ENCODE peak calls at places on chromosomes 2 and 18, in nine cellular contexts. One of them, this sample, is unnamed.

GRCh38 chr2:127261835-127262234 is 32.1 kb downstream of the ERCC3 start:
- DNase-seq in esophagus muscularis mucosa: no peak
- DNase-seq in mucosa of descending colon: no peak
- DNase-seq in HFF-Myc: no peak
- DNase-seq in fibroblast of mammary gland: peak; percentile 6
- DNase-seq in HCT116: no peak
- DNase-seq in breast epithelium: no peak
- DNase-seq in BJ: no peak
- DNase-seq in spleen: no peak
- DNase-seq in this sample: peak; percentile 16

GRCh38 chr2:102505290-102505689 is 32.3 kb downstream of the SLC9A4 start:
- DNase-seq in spleen: no peak
- DNase-seq in esophagus muscularis mucosa: peak; percentile 89
- DNase-seq in breast epithelium: no peak
- DNase-seq in HFF-Myc: no peak
- DNase-seq in BJ: no peak
- DNase-seq in HCT116: no peak
- DNase-seq in mucosa of descending colon: peak; percentile 69
- DNase-seq in fibroblast of mammary gland: no peak
- DNase-seq in this sample: no peak

GRCh38 chr2:96775160-96775559 is 14.5 kb downstream of the CNNM4 start:
- DNase-seq in spleen: no peak
- DNase-seq in fibroblast of mammary gland: no peak
- DNase-seq in mucosa of descending colon: no peak
- DNase-seq in BJ: no peak
- DNase-seq in HFF-Myc: no peak
- DNase-seq in breast epithelium: no peak
- DNase-seq in esophagus muscularis mucosa: no peak
- DNase-seq in HCT116: no peak
- DNase-seq in this sample: no peak

GRCh38 chr2:58913082-58913726 is 672.1 kb upstream of the FANCL start:
- DNase-seq in fibroblast of mammary gland: no peak
- DNase-seq in mucosa of descending colon: no peak
- DNase-seq in esophagus muscularis mucosa: no peak
- DNase-seq in spleen: no peak
- DNase-seq in BJ: no peak
- DNase-seq in breast epithelium: no peak
- DNase-seq in HCT116: no peak
- DNase-seq in HFF-Myc: no peak
- DNase-seq in this sample: no peak

GRCh38 chr2:68700560-68700959 is 34.1 kb upstream of the ARHGAP25 start:
- DNase-seq in HCT116: no peak
- DNase-seq in HFF-Myc: no peak
- DNase-seq in mucosa of descending colon: no peak
- DNase-seq in BJ: no peak
- DNase-seq in spleen: no peak
- DNase-seq in fibroblast of mammary gland: no peak
- DNase-seq in breast epithelium: no peak
- DNase-seq in esophagus muscularis mucosa: no peak
- DNase-seq in this sample: no peak

GRCh38 chr2:16678964-16679363 is 13.3 kb upstream of the CYRIA start:
- DNase-seq in mucosa of descending colon: no peak
- DNase-seq in breast epithelium: no peak
- DNase-seq in spleen: no peak
- DNase-seq in HFF-Myc: no peak
- DNase-seq in HCT116: no peak
- DNase-seq in fibroblast of mammary gland: no peak
- DNase-seq in BJ: no peak
- DNase-seq in esophagus muscularis mucosa: no peak
- DNase-seq in this sample: no peak

GRCh38 chr2:26580151-26580550 is 61.0 kb downstream of the CIB4 start:
- DNase-seq in HFF-Myc: no peak
- DNase-seq in mucosa of descending colon: no peak
- DNase-seq in fibroblast of mammary gland: no peak
- DNase-seq in BJ: no peak
- DNase-seq in esophagus muscularis mucosa: no peak
- DNase-seq in breast epithelium: no peak
- DNase-seq in spleen: peak; percentile 58
- DNase-seq in HCT116: no peak
- DNase-seq in this sample: no peak

GRCh38 chr2:42224422-42225067 is 55.4 kb downstream of the EML4 start:
- DNase-seq in breast epithelium: no peak
- DNase-seq in HCT116: no peak
- DNase-seq in esophagus muscularis mucosa: no peak
- DNase-seq in HFF-Myc: no peak
- DNase-seq in fibroblast of mammary gland: no peak
- DNase-seq in spleen: no peak
- DNase-seq in BJ: no peak
- DNase-seq in mucosa of descending colon: no peak
- DNase-seq in this sample: no peak

GRCh38 chr2:210112871-210113270 is 58.3 kb downstream of the KANSL1L start:
- DNase-seq in HFF-Myc: no peak
- DNase-seq in fibroblast of mammary gland: no peak
- DNase-seq in esophagus muscularis mucosa: no peak
- DNase-seq in BJ: no peak
- DNase-seq in spleen: no peak
- DNase-seq in mucosa of descending colon: no peak
- DNase-seq in breast epithelium: no peak
- DNase-seq in HCT116: no peak
- DNase-seq in this sample: no peak

GRCh38 chr2:60152226-60152833 is 401.1 kb downstream of the BCL11A start:
- DNase-seq in BJ: no peak
- DNase-seq in breast epithelium: no peak
- DNase-seq in fibroblast of mammary gland: peak; percentile 23
- DNase-seq in mucosa of descending colon: peak; percentile 17
- DNase-seq in HCT116: peak; percentile 7
- DNase-seq in spleen: no peak
- DNase-seq in HFF-Myc: peak; percentile 2
- DNase-seq in esophagus muscularis mucosa: no peak
- DNase-seq in this sample: peak; percentile 2

GRCh38 chr2:31729442-31730092 is 148.8 kb upstream of the SRD5A2 start:
- DNase-seq in breast epithelium: no peak
- DNase-seq in HFF-Myc: peak; percentile 36
- DNase-seq in mucosa of descending colon: no peak
- DNase-seq in esophagus muscularis mucosa: no peak
- DNase-seq in BJ: no peak
- DNase-seq in HCT116: peak; percentile 54
- DNase-seq in spleen: no peak
- DNase-seq in fibroblast of mammary gland: peak; percentile 40
- DNase-seq in this sample: peak; percentile 47

GRCh38 chr2:112583497-112584133 is 794 bp upstream of the CHCHD5 start:
- DNase-seq in spleen: no peak
- DNase-seq in esophagus muscularis mucosa: no peak
- DNase-seq in mucosa of descending colon: no peak
- DNase-seq in fibroblast of mammary gland: peak; percentile 44
- DNase-seq in HCT116: peak; percentile 59
- DNase-seq in breast epithelium: no peak
- DNase-seq in BJ: no peak
- DNase-seq in HFF-Myc: no peak
- DNase-seq in this sample: peak; percentile 17

GRCh38 chr18:26655614-26656400 is 107.5 kb upstream of the KCTD1 start:
- DNase-seq in esophagus muscularis mucosa: no peak
- DNase-seq in BJ: no peak
- DNase-seq in spleen: no peak
- DNase-seq in mucosa of descending colon: peak; percentile 59
- DNase-seq in breast epithelium: peak; percentile 40
- DNase-seq in HFF-Myc: no peak
- DNase-seq in HCT116: no peak
- DNase-seq in fibroblast of mammary gland: peak; percentile 31
- DNase-seq in this sample: peak; percentile 21

GRCh38 chr2:43462866-43463641 is 132.8 kb downstream of the THADA start:
- DNase-seq in HCT116: no peak
- DNase-seq in spleen: no peak
- DNase-seq in fibroblast of mammary gland: no peak
- DNase-seq in esophagus muscularis mucosa: no peak
- DNase-seq in mucosa of descending colon: peak; percentile 60
- DNase-seq in breast epithelium: no peak
- DNase-seq in BJ: no peak
- DNase-seq in HFF-Myc: no peak
- DNase-seq in this sample: peak; percentile 59

GRCh38 chr2:203740741-203741363 is 34.4 kb downstream of the CD28 start:
- DNase-seq in esophagus muscularis mucosa: no peak
- DNase-seq in breast epithelium: no peak
- DNase-seq in fibroblast of mammary gland: peak; percentile 76
- DNase-seq in BJ: no peak
- DNase-seq in HFF-Myc: no peak
- DNase-seq in spleen: no peak
- DNase-seq in mucosa of descending colon: no peak
- DNase-seq in HCT116: no peak
- DNase-seq in this sample: peak; percentile 68

GRCh38 chr2:127650785-127651380 is 4.9 kb downstream of the GPR17 start:
- DNase-seq in HFF-Myc: no peak
- DNase-seq in spleen: no peak
- DNase-seq in fibroblast of mammary gland: no peak
- DNase-seq in HCT116: no peak
- DNase-seq in mucosa of descending colon: no peak
- DNase-seq in breast epithelium: no peak
- DNase-seq in esophagus muscularis mucosa: no peak
- DNase-seq in BJ: no peak
- DNase-seq in this sample: peak; percentile 46

GRCh38 chr2:100033976-100034375 is 108.4 kb downstream of the AFF3 start:
- DNase-seq in HFF-Myc: no peak
- DNase-seq in breast epithelium: no peak
- DNase-seq in mucosa of descending colon: no peak
- DNase-seq in BJ: no peak
- DNase-seq in spleen: no peak
- DNase-seq in esophagus muscularis mucosa: no peak
- DNase-seq in HCT116: no peak
- DNase-seq in fibroblast of mammary gland: no peak
- DNase-seq in this sample: no peak
- H3K4me3 ChIP-seq in HFF-Myc: no peak overlapping the region
- H3K4me3 ChIP-seq in breast epithelium: no peak overlapping the region
- H3K4me3 ChIP-seq in mucosa of descending colon: no peak overlapping the region
- H3K4me3 ChIP-seq in BJ: no peak overlapping the region
- H3K4me3 ChIP-seq in spleen: no peak overlapping the region
- H3K4me3 ChIP-seq in esophagus muscularis mucosa: no peak overlapping the region
- H3K4me3 ChIP-seq in HCT116: no peak overlapping the region
- H3K4me3 ChIP-seq in fibroblast of mammary gland: no peak overlapping the region
- H3K4me3 ChIP-seq in this sample: no peak overlapping the region

DNA sequence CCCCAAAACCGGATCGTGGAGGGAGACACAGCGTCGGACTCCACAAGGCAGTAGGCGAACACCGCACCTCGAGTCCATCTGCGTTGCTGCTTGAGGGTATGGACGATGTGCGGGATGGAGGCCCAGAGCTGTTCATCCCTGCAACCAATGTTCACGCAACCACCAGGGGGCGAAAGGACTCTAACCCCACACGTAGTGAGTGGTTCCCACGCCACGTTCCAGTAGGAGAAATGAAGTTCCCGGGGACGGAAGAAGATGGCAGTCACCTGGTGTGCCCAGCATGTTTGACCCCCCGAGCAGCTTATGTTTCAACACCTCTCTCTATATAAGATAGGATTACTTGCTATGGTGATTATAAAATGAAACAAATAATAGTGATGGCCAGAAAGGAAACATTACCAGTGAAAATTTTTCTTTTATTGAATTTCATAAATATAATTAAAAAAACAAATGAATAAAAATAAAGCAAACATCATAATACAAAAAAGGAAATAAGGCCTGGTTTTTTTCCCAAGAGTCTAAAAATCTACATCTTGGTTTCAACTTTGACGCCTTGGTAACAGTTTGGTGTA is 184.3 kb downstream of the SH3BP4 start:
- DNase-seq in BJ: no peak
- DNase-seq in mucosa of descending colon: peak; percentile 95
- DNase-seq in HCT116: peak; percentile 77
- DNase-seq in HFF-Myc: peak; percentile 56
- DNase-seq in breast epithelium: peak; percentile 57
- DNase-seq in fibroblast of mammary gland: peak; percentile 82
- DNase-seq in esophagus muscularis mucosa: no peak
- DNase-seq in spleen: no peak
- DNase-seq in this sample: peak; percentile 80
- TF ChIP-seq CTCF in BJ: peak; percentile 85
- TF ChIP-seq CTCF in mucosa of descending colon: peak; percentile 56
- TF ChIP-seq CTCF in HCT116: peak; percentile 75
- TF ChIP-seq CTCF in HFF-Myc: peak; percentile 82
- TF ChIP-seq CTCF in breast epithelium: peak; percentile 80
- TF ChIP-seq CTCF in fibroblast of mammary gland: peak; percentile 82
- TF ChIP-seq CTCF in esophagus muscularis mucosa: peak; percentile 72
- TF ChIP-seq CTCF in spleen: peak; percentile 53
- TF ChIP-seq CTCF in this sample: peak; percentile 88

DNA sequence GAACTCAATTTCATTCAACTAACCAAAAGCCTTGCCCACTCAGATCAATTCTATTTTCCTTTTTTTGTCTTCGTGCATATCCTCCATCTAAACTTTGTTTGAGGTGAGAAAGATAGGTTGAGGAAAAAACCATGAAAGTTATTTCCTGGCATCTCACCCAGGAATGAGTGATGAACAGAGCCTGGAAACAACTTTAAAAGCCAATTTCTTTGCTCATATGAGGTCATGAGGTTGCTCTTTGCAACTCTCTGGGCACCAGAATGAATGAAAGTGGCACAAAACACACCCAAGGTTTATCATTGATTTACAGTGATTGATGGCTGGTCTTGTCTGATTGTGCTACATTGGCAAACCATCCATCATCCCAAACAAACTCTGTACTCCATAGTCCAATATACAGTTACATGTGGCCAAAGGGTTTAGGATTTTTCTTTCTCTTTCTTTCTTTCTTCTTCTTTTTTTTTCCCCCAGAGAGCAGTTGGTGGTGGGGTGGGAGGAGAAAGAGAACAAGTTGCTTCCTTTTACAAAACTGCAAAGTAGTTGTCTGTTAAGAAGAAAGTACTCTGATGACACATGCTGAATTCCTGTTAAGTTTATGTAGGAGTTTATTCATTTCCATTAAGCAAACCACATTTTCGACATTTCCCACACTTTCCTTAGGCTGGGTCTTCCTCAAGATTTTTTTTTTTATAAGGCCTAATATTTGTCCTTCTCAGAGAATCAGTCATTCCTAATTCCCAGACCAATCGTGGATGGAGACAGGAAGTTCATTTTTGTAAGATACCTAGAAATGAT is 575.9 kb upstream of the ZEB2 start:
- DNase-seq in mucosa of descending colon: no peak
- DNase-seq in HCT116: no peak
- DNase-seq in BJ: peak; percentile 85
- DNase-seq in esophagus muscularis mucosa: no peak
- DNase-seq in fibroblast of mammary gland: peak; percentile 94
- DNase-seq in spleen: no peak
- DNase-seq in HFF-Myc: no peak
- DNase-seq in breast epithelium: no peak
- DNase-seq in this sample: peak; percentile 89
- H3K4me3 ChIP-seq in mucosa of descending colon: no peak overlapping the region
- H3K4me3 ChIP-seq in HCT116: no peak overlapping the region
- H3K4me3 ChIP-seq in BJ: no peak overlapping the region
- H3K4me3 ChIP-seq in esophagus muscularis mucosa: no peak overlapping the region
- H3K4me3 ChIP-seq in fibroblast of mammary gland: no peak overlapping the region
- H3K4me3 ChIP-seq in spleen: no peak overlapping the region
- H3K4me3 ChIP-seq in HFF-Myc: no peak overlapping the region
- H3K4me3 ChIP-seq in breast epithelium: no peak overlapping the region
- H3K4me3 ChIP-seq in this sample: no peak overlapping the region

DNA sequence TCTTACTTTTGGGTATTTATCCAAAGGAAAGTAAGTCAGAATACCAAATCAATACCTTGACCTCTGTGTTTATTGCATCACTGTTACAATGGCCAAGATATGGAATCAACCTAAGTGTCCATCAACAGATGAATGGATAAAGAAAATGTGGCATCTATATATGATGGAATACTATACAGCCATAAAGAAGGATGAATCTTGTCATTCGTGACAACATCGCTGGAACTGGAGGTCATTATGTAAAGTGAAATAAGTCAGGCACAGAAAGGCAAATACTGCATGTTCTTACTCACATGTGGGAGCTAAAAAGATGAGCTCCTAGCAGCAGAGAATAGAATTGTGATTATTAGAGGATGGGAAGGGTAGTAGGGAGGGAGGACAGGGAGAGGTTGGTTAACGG is 34.6 kb downstream of the LCT start:
- DNase-seq in spleen: no peak
- DNase-seq in fibroblast of mammary gland: no peak
- DNase-seq in BJ: no peak
- DNase-seq in esophagus muscularis mucosa: no peak
- DNase-seq in HCT116: no peak
- DNase-seq in mucosa of descending colon: no peak
- DNase-seq in breast epithelium: no peak
- DNase-seq in HFF-Myc: no peak
- DNase-seq in this sample: no peak
- TF ChIP-seq CTCF in spleen: no peak
- TF ChIP-seq CTCF in fibroblast of mammary gland: no peak
- TF ChIP-seq CTCF in BJ: no peak
- TF ChIP-seq CTCF in esophagus muscularis mucosa: no peak
- TF ChIP-seq CTCF in HCT116: no peak
- TF ChIP-seq CTCF in mucosa of descending colon: no peak
- TF ChIP-seq CTCF in breast epithelium: no peak
- TF ChIP-seq CTCF in HFF-Myc: no peak
- TF ChIP-seq CTCF in this sample: no peak

This sample was measured in AG10803.